ENCODE peak calls at places on chromosomes 2 and 18, in four cellular contexts. One of them, this sample, is unnamed.

GRCh38 chr2:230677182-230677946 is 35.3 kb upstream of the CAB39 start:
- DNase-seq in endothelial cell of umbilical vein: no peak
- DNase-seq in fibroblast of lung: peak; percentile 65
- DNase-seq in astrocyte of the cerebellum: no peak
- DNase-seq in this sample: no peak

GRCh38 chr2:169013628-169014026 is 17.5 kb downstream of the ABCB11 start:
- DNase-seq in endothelial cell of umbilical vein: no peak
- DNase-seq in fibroblast of lung: no peak
- DNase-seq in astrocyte of the cerebellum: no peak
- DNase-seq in this sample: no peak

GRCh38 chr2:239495175-239495574 is 94.4 kb upstream of the HDAC4 start:
- DNase-seq in endothelial cell of umbilical vein: no peak
- DNase-seq in fibroblast of lung: no peak
- DNase-seq in astrocyte of the cerebellum: no peak
- DNase-seq in this sample: no peak

GRCh38 chr18:2143666-2144065 is 427.6 kb downstream of the METTL4 start:
- DNase-seq in endothelial cell of umbilical vein: no peak
- DNase-seq in fibroblast of lung: no peak
- DNase-seq in astrocyte of the cerebellum: no peak
- DNase-seq in this sample: no peak

GRCh38 chr2:236558999-236559978 is 10.3 kb upstream of the ACKR3 start:
- DNase-seq in endothelial cell of umbilical vein: no peak
- DNase-seq in fibroblast of lung: no peak
- DNase-seq in astrocyte of the cerebellum: no peak
- DNase-seq in this sample: no peak

GRCh38 chr2:8059794-8060193 is 622.1 kb upstream of the ID2 start:
- DNase-seq in endothelial cell of umbilical vein: no peak
- DNase-seq in fibroblast of lung: no peak
- DNase-seq in astrocyte of the cerebellum: no peak
- DNase-seq in this sample: no peak

GRCh38 chr2:12424219-12424618 is 292.5 kb upstream of the TRIB2 start:
- DNase-seq in endothelial cell of umbilical vein: no peak
- DNase-seq in fibroblast of lung: peak; percentile 60
- DNase-seq in astrocyte of the cerebellum: no peak
- DNase-seq in this sample: no peak

GRCh38 chr2:218074031-218074430 is 5.0 kb downstream of the RUFY4 start:
- DNase-seq in endothelial cell of umbilical vein: peak; percentile 17
- DNase-seq in fibroblast of lung: no peak
- DNase-seq in astrocyte of the cerebellum: no peak
- DNase-seq in this sample: peak; percentile 55

GRCh38 chr2:150557020-150557644 is 69.7 kb upstream of the RND3 start:
- DNase-seq in endothelial cell of umbilical vein: no peak
- DNase-seq in fibroblast of lung: no peak
- DNase-seq in astrocyte of the cerebellum: no peak
- DNase-seq in this sample: no peak

GRCh38 chr2:128504242-128505149 is 185.8 kb upstream of the HS6ST1 start:
- DNase-seq in endothelial cell of umbilical vein: no peak
- DNase-seq in fibroblast of lung: no peak
- DNase-seq in astrocyte of the cerebellum: no peak
- DNase-seq in this sample: no peak

GRCh38 chr2:85264471-85264870 is 63.3 kb downstream of the TGOLN2 start:
- DNase-seq in endothelial cell of umbilical vein: peak; percentile 54
- DNase-seq in fibroblast of lung: no peak
- DNase-seq in astrocyte of the cerebellum: no peak
- DNase-seq in this sample: no peak

GRCh38 chr2:152432206-152432653 is 97.3 kb downstream of the FMNL2 start:
- DNase-seq in endothelial cell of umbilical vein: no peak
- DNase-seq in fibroblast of lung: peak; percentile 87
- DNase-seq in astrocyte of the cerebellum: no peak
- DNase-seq in this sample: no peak

GRCh38 chr2:139492301-139492700 is 712.1 kb upstream of the NXPH2 start:
- DNase-seq in endothelial cell of umbilical vein: no peak
- DNase-seq in fibroblast of lung: no peak
- DNase-seq in astrocyte of the cerebellum: no peak
- DNase-seq in this sample: no peak

GRCh38 chr2:72674982-72675915 is 150.6 kb downstream of the EXOC6B start:
- DNase-seq in endothelial cell of umbilical vein: no peak
- DNase-seq in fibroblast of lung: no peak
- DNase-seq in astrocyte of the cerebellum: no peak
- DNase-seq in this sample: no peak

GRCh38 chr18:76521367-76521766 is 26.3 kb upstream of the ZNF516 start:
- DNase-seq in endothelial cell of umbilical vein: no peak
- DNase-seq in fibroblast of lung: no peak
- DNase-seq in astrocyte of the cerebellum: no peak
- DNase-seq in this sample: no peak

GRCh38 chr2:149219853-149220252 is 110.5 kb upstream of the LYPD6 start:
- DNase-seq in endothelial cell of umbilical vein: no peak
- DNase-seq in fibroblast of lung: no peak
- DNase-seq in astrocyte of the cerebellum: no peak
- DNase-seq in this sample: no peak

GRCh38 chr2:46936566-46936965 is 21.0 kb upstream of the MCFD2 start:
- DNase-seq in endothelial cell of umbilical vein: no peak
- DNase-seq in fibroblast of lung: no peak
- DNase-seq in astrocyte of the cerebellum: no peak
- DNase-seq in this sample: no peak

GRCh38 chr2:72137498-72138010 is 10.1 kb downstream of the CYP26B1 start:
- DNase-seq in endothelial cell of umbilical vein: peak; percentile 49
- DNase-seq in fibroblast of lung: peak; percentile 23
- DNase-seq in astrocyte of the cerebellum: no peak
- DNase-seq in this sample: peak; percentile 73

GRCh38 chr2:48457227-48457626 is 72.7 kb upstream of the STON1 start:
- DNase-seq in endothelial cell of umbilical vein: no peak
- DNase-seq in fibroblast of lung: no peak
- DNase-seq in astrocyte of the cerebellum: no peak
- DNase-seq in this sample: no peak

GRCh38 chr2:12227941-12228608 is 481.6 kb downstream of the LPIN1 start:
- DNase-seq in endothelial cell of umbilical vein: no peak
- DNase-seq in fibroblast of lung: peak; percentile 75
- DNase-seq in astrocyte of the cerebellum: no peak
- DNase-seq in this sample: no peak

GRCh38 chr2:201151127-201152074 is 31.5 kb upstream of the CASP10 start:
- DNase-seq in endothelial cell of umbilical vein: peak; percentile 84
- DNase-seq in fibroblast of lung: peak; percentile 67
- DNase-seq in astrocyte of the cerebellum: peak; percentile 63
- DNase-seq in this sample: no peak

GRCh38 chr2:154623819-154624218 is 74.7 kb upstream of the KCNJ3 start:
- DNase-seq in endothelial cell of umbilical vein: peak; percentile 45
- DNase-seq in fibroblast of lung: peak; percentile 17
- DNase-seq in astrocyte of the cerebellum: peak; percentile 31
- DNase-seq in this sample: peak; percentile 5

GRCh38 chr2:159356053-159356554 is 69.6 kb upstream of the WDSUB1 start:
- DNase-seq in endothelial cell of umbilical vein: no peak
- DNase-seq in fibroblast of lung: no peak
- DNase-seq in astrocyte of the cerebellum: no peak
- DNase-seq in this sample: no peak

GRCh38 chr2:72822794-72823193 is 3.0 kb downstream of the EXOC6B start:
- DNase-seq in endothelial cell of umbilical vein: no peak
- DNase-seq in fibroblast of lung: no peak
- DNase-seq in astrocyte of the cerebellum: no peak
- DNase-seq in this sample: no peak

GRCh38 chr2:175463639-175464310 is 282.3 kb upstream of the ATP5MC3 start:
- DNase-seq in endothelial cell of umbilical vein: no peak
- DNase-seq in fibroblast of lung: no peak
- DNase-seq in astrocyte of the cerebellum: no peak
- DNase-seq in this sample: no peak

GRCh38 chr2:126981476-126981875 is 82.8 kb downstream of the TEX51 start:
- DNase-seq in endothelial cell of umbilical vein: no peak
- DNase-seq in fibroblast of lung: peak; percentile 18
- DNase-seq in astrocyte of the cerebellum: no peak
- DNase-seq in this sample: no peak

GRCh38 chr2:48600204-48600813 is 17.3 kb upstream of the GTF2A1L start:
- DNase-seq in endothelial cell of umbilical vein: peak; percentile 78
- DNase-seq in fibroblast of lung: peak; percentile 67
- DNase-seq in astrocyte of the cerebellum: no peak
- DNase-seq in this sample: no peak

GRCh38 chr2:132009874-132010521 is 151.8 kb downstream of the ANKRD30BL start:
- DNase-seq in endothelial cell of umbilical vein: no peak
- DNase-seq in fibroblast of lung: no peak
- DNase-seq in astrocyte of the cerebellum: no peak
- DNase-seq in this sample: no peak

GRCh38 chr2:172698041-172698863 is 37.4 kb upstream of the RAPGEF4 start:
- DNase-seq in endothelial cell of umbilical vein: peak; percentile 74
- DNase-seq in fibroblast of lung: peak; percentile 89
- DNase-seq in astrocyte of the cerebellum: peak; percentile 69
- DNase-seq in this sample: peak; percentile 24

GRCh38 chr2:31675485-31675901 is 94.8 kb upstream of the SRD5A2 start:
- DNase-seq in endothelial cell of umbilical vein: no peak
- DNase-seq in fibroblast of lung: no peak
- DNase-seq in astrocyte of the cerebellum: no peak
- DNase-seq in this sample: no peak

GRCh38 chr2:215031330-215031729 is 107.1 kb downstream of the ABCA12 start:
- DNase-seq in endothelial cell of umbilical vein: no peak
- DNase-seq in fibroblast of lung: no peak
- DNase-seq in astrocyte of the cerebellum: no peak
- DNase-seq in this sample: no peak

GRCh38 chr2:95531254-95531771 is 46.8 kb upstream of the TRIM43B start:
- DNase-seq in endothelial cell of umbilical vein: no peak
- DNase-seq in fibroblast of lung: no peak
- DNase-seq in astrocyte of the cerebellum: peak; percentile 67
- DNase-seq in this sample: no peak

GRCh38 chr2:95525294-95526035 is 40.9 kb upstream of the TRIM43B start:
- DNase-seq in endothelial cell of umbilical vein: no peak
- DNase-seq in fibroblast of lung: peak; percentile 6
- DNase-seq in astrocyte of the cerebellum: no peak
- DNase-seq in this sample: no peak

GRCh38 chr2:95530734-95531133 is 46.2 kb upstream of the TRIM43B start:
- DNase-seq in endothelial cell of umbilical vein: peak; percentile 3
- DNase-seq in fibroblast of lung: peak; percentile 26
- DNase-seq in astrocyte of the cerebellum: peak; percentile 55
- DNase-seq in this sample: peak; percentile 20

GRCh38 chr2:95524195-95524594 is 39.6 kb upstream of the TRIM43B start:
- DNase-seq in endothelial cell of umbilical vein: no peak
- DNase-seq in fibroblast of lung: no peak
- DNase-seq in astrocyte of the cerebellum: no peak
- DNase-seq in this sample: no peak

DNA sequence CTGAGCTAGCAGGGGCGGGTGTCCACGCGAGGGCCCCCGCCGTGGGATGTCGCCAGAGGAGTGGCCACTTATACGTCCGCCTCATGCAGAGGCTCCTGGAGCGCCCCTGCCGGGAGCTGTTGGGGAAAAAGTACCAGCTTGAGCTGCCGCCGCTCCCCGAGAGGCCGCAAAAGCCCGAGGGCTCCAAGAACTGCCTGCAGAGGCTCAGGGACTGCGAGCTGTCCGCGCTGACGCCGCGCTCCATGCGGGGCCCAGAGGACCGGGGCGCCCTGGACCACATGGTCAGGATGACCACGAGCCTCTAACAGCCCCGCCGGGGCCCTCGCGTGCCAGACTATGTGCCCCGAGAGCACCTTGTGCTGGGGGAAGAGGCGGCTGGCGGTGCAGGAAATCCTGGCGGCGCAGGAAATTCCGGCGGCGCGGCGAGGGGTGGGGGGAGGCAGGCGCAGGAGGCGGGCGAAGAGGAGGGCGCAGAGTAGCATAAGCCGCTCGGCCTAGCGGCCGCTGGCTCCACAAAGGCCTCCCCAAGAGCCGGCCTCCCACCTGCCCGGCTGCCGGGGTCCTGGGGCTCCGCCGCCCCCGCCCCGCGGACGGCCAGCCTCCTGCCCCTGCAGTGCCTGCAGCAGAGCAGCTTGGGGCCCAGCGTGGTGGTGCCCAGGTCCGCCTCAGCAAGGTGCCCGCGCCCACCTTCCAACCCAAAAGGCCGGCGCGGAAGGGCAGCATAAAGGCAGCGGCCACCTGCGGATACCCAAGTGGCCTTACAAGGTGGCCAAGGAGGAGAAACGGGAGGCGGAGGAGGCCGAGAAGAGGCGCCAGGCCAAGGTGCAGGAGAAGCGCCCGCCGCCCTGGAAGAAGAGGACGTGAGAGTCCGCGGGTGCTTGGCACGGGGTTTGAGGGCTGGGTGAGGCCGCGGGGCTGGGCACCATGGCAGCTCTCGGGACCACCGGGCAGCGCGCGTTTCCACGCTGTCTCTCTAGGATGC is 42.1 kb upstream of the TRIM43B start:
- DNase-seq in endothelial cell of umbilical vein: peak; percentile 64
- DNase-seq in fibroblast of lung: peak; percentile 75
- DNase-seq in astrocyte of the cerebellum: no peak
- DNase-seq in this sample: peak; percentile 63
- TF ChIP-seq CTCF in endothelial cell of umbilical vein: no peak
- TF ChIP-seq CTCF in fibroblast of lung: peak; percentile 33
- TF ChIP-seq CTCF in astrocyte of the cerebellum: peak; percentile 21
- TF ChIP-seq CTCF in this sample: no peak

DNA sequence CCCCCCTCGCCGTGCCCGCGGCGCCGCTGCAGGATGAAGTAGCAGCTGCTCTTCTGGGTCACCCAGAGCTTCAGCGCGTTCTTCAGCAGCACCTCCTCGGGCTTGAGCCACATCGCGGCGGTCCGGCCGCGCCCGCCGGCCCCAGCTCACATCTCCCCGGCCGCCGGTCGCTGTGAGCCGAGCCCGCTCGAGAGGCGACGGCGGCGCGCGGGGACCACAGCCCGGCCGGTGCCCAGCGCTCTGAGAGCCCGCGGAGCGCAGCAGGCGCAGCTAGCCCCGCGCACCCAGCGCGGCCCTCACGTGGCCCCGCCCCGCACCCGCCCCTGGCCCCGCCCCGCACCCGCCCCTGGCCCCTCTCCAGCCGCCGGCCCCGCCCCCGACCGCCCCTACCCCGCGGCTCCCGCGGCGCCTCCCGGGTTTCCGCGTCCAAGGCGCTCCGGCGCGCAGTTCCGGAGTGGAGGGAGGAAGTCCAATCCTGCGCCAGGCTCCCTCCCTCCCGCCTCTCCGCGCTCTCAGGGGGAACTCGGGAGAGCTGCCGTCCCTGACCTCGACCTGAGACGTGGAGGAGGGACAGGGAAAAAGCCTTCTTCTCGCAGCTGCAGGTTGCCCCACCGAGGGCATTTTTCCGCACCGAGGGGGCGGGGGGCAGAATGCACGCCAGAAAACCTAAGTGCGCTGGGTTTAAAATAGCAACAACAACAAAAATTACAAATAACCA is at the start of gene TBC1D8:
- DNase-seq in endothelial cell of umbilical vein: peak; percentile 75
- DNase-seq in fibroblast of lung: peak; percentile 76
- DNase-seq in astrocyte of the cerebellum: no peak
- DNase-seq in this sample: peak; percentile 56
- TF ChIP-seq CTCF in endothelial cell of umbilical vein: no peak
- TF ChIP-seq CTCF in fibroblast of lung: no peak
- TF ChIP-seq CTCF in astrocyte of the cerebellum: no peak
- TF ChIP-seq CTCF in this sample: no peak

DNA sequence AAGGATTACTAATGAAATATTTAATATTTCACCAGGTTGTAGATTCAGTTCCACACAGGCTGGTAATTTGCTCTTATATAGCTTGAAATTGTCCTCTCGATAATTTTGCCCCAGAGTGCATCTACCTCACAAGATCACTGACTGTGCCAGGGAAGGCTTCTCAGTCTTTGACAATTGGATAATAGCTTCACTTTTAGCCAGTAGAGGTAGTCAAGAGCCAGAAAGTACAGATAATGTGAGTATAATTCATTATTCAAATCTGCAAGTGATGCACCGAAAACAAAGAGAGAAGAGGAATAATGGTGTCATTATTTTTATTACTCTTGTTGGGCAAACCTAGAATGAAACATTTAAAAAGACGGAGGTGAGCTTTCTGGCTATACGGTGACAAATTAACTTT is 292.8 kb downstream of the EN1 start:
- DNase-seq in endothelial cell of umbilical vein: no peak
- DNase-seq in fibroblast of lung: peak; percentile 2
- DNase-seq in astrocyte of the cerebellum: no peak
- DNase-seq in this sample: no peak
- TF ChIP-seq CTCF in endothelial cell of umbilical vein: no peak
- TF ChIP-seq CTCF in fibroblast of lung: peak; percentile 13
- TF ChIP-seq CTCF in astrocyte of the cerebellum: peak; percentile 37
- TF ChIP-seq CTCF in this sample: no peak

GRCh38 chr2:106581755-106582430 is 94.7 kb downstream of the CD8B2 start:
- DNase-seq in endothelial cell of umbilical vein: no peak
- DNase-seq in fibroblast of lung: peak; percentile 55
- DNase-seq in astrocyte of the cerebellum: peak; percentile 5
- DNase-seq in this sample: peak; percentile 68
- TF ChIP-seq CTCF in endothelial cell of umbilical vein: no peak
- TF ChIP-seq CTCF in fibroblast of lung: peak; percentile 49
- TF ChIP-seq CTCF in astrocyte of the cerebellum: peak; percentile 35
- TF ChIP-seq CTCF in this sample: no peak